ENCODE peak calls at places on chromosomes 4 and X, in four cellular contexts. F is astrocyte of the spinal cord, G is coronary artery, C is H7. L is an unnamed sample.

GRCh38 chr4:38663801-38664703 is at the start of gene KLF3:
- DNase-seq in C (peak), G (peak), F (peak), L (peak)

GRCh38 chr4:8830056-8830455 is 41.6 kb downstream of the HMX1 start:
- DNase-seq in C (no peak), G (peak), F (no peak), L (no peak)

GRCh38 chrX:15436220-15436619 is 52.0 kb upstream of the VEGFD start:
- DNase-seq in G (no peak), F (no peak), C (no peak), L (no peak)

GRCh38 chrX:67587946-67588624 is 44.3 kb downstream of the AR start:
- DNase-seq in G (no peak), C (no peak), F (peak), L (peak)

GRCh38 chr4:184310171-184310567 is 92.5 kb upstream of the ENPP6 start:
- DNase-seq in G (no peak), F (no peak), C (peak), L (peak)

GRCh38 chr4:115841873-115842272 is 728.5 kb upstream of the NDST4 start:
- DNase-seq in C (no peak), G (no peak), F (no peak), L (no peak)

GRCh38 chr4:130110760-130111159 is 1014.8 kb downstream of the C4orf33 start:
- DNase-seq in G (no peak), F (no peak), C (peak), L (no peak)

GRCh38 chr4:98573791-98574190 is 84.6 kb downstream of the TSPAN5 start:
- DNase-seq in F (no peak), G (no peak), C (no peak), L (no peak)

GRCh38 chr4:151711680-151712079 is 49.1 kb downstream of the GATB start:
- DNase-seq in F (no peak), G (no peak), C (no peak), L (no peak)

GRCh38 chrX:131874300-131874699 is 148.8 kb upstream of the STK26 start:
- DNase-seq in F (no peak), C (no peak), G (no peak), L (no peak)

GRCh38 chr4:94399721-94400120 is 52.0 kb upstream of the PDLIM5 start:
- DNase-seq in F (no peak), C (no peak), G (no peak), L (no peak)

GRCh38 chr4:2047781-2048581 is 11.1 kb upstream of the NAT8L start:
- DNase-seq in F (no peak), G (peak), C (peak), L (no peak)

GRCh38 chr4:52982246-52982950 is 120.3 kb downstream of the RASL11B start:
- DNase-seq in F (peak), C (peak), G (no peak), L (no peak)

GRCh38 chr4:113828712-113829111 is 67.2 kb upstream of the CAMK2D start:
- DNase-seq in F (no peak), G (no peak), C (no peak), L (no peak)

GRCh38 chr4:117479673-117480072 is 394.3 kb upstream of the TRAM1L1 start:
- DNase-seq in C (no peak), G (no peak), F (no peak), L (no peak)

GRCh38 chrX:2710041-2710471 is 19.0 kb downstream of the CD99 start:
- DNase-seq in G (no peak), F (peak), C (no peak), L (no peak)

GRCh38 chrX:45872480-45872879 is 671.8 kb upstream of the DIPK2B start:
- DNase-seq in F (no peak), C (no peak), G (no peak), L (no peak)

GRCh38 chrX:83658731-83659130 is 150.6 kb downstream of the POU3F4 start:
- DNase-seq in G (no peak), F (no peak), C (peak), L (no peak)

GRCh38 chrX:106952988-106953387 is 32.8 kb downstream of the CLDN2 start:
- DNase-seq in F (peak), G (no peak), C (no peak), L (no peak)

GRCh38 chr4:167282171-167282864 is 48.0 kb upstream of the SPOCK3 start:
- DNase-seq in G (no peak), C (no peak), F (peak), L (no peak)

GRCh38 chr4:183823394-183823793 is 81.7 kb upstream of the STOX2 start:
- DNase-seq in C (no peak), F (peak), G (no peak), L (peak)

GRCh38 chrX:40176256-40176978 is 78.7 kb upstream of the BCOR start:
- DNase-seq in C (peak), F (no peak), G (no peak), L (peak)

GRCh38 chrX:11188664-11189063 is 77.5 kb downstream of the HCCS start:
- DNase-seq in G (no peak), F (no peak), C (no peak), L (no peak)

GRCh38 chrX:31545726-31546125 is 473.9 kb upstream of the FTHL17 start:
- DNase-seq in G (no peak), F (peak), C (no peak), L (no peak)

GRCh38 chr4:187617117-187617516 is 378.5 kb upstream of the ZFP42 start:
- DNase-seq in C (no peak), G (no peak), F (no peak), L (no peak)

GRCh38 chr4:182141623-182142022 is 101.6 kb upstream of the TENM3 start:
- DNase-seq in F (peak), G (no peak), C (no peak), L (no peak)

GRCh38 chr4:15677507-15677988 is 4.1 kb upstream of the FAM200B start:
- DNase-seq in C (no peak), G (no peak), F (peak), L (no peak)

GRCh38 chrX:22135171-22135711 is 103.1 kb downstream of the PHEX start:
- DNase-seq in F (peak), G (no peak), C (no peak), L (peak)

GRCh38 chrX:70386240-70386639 is 36.9 kb upstream of the GDPD2 start:
- DNase-seq in F (peak), C (no peak), G (no peak), L (no peak)

GRCh38 chr4:147975325-147975724 is 243.4 kb downstream of the ARHGAP10 start:
- DNase-seq in F (no peak), G (no peak), C (no peak), L (no peak)

GRCh38 chr4:148004228-148004813 is 272.4 kb downstream of the ARHGAP10 start:
- DNase-seq in C (no peak), G (no peak), F (no peak), L (no peak)

GRCh38 chr4:78056265-78057129 is 626 bp upstream of the FRAS1 start:
- DNase-seq in F (peak), C (peak), G (peak), L (peak)

GRCh38 chr4:97215426-97215825 is 927.9 kb downstream of the STPG2 start:
- DNase-seq in G (no peak), C (no peak), F (no peak), L (no peak)

GRCh38 chr4:187965726-187966125 is 29.8 kb upstream of the ZFP42 start:
- DNase-seq in C (no peak), G (no peak), F (no peak), L (no peak)

GRCh38 chr4:54255881-54256280 is 26.8 kb downstream of the PDGFRA start:
- DNase-seq in G (peak), F (no peak), C (no peak), L (no peak)